ENCODE peak calls at places on chromosomes 6 and 20, in four cellular contexts. C, G, H and W are unnamed samples.

GRCh38 chr20:43583982-43584432 is 6.7 kb upstream of the IFT52 start:
- DNase-seq in C (no peak), G (peak), H (no peak), W (no peak)

GRCh38 chr6:129516787-129517186 is 193.2 kb downstream of the ARHGAP18 start:
- DNase-seq in C (no peak), G (no peak), H (no peak), W (no peak)

GRCh38 chr20:10309326-10309725 is 90.7 kb downstream of the SNAP25 start:
- DNase-seq in C (no peak), G (peak), H (no peak), W (no peak)

GRCh38 chr6:144659202-144659731 is 374.1 kb downstream of the UTRN start:
- DNase-seq in C (no peak), G (peak), H (peak), W (peak)

GRCh38 chr20:16982091-16982726 is 234.1 kb downstream of the OTOR start:
- DNase-seq in C (no peak), G (no peak), H (no peak), W (no peak)

GRCh38 chr6:116779569-116780164 is 14.1 kb upstream of the FAM162B start:
- DNase-seq in C (peak), G (peak), H (no peak), W (peak)

GRCh38 chr20:40606660-40607059 is 82.4 kb downstream of the MAFB start:
- DNase-seq in C (no peak), G (no peak), H (no peak), W (peak)

GRCh38 chr6:142680308-142680707 is 264.7 kb downstream of the HIVEP2 start:
- DNase-seq in C (no peak), G (no peak), H (no peak), W (no peak)

GRCh38 chr20:19785173-19785799 is 27.2 kb downstream of the RIN2 start:
- DNase-seq in C (no peak), G (peak), H (no peak), W (no peak)

GRCh38 chr20:54922636-54923035 is 447.2 kb downstream of the DOK5 start:
- DNase-seq in C (no peak), G (no peak), H (no peak), W (no peak)

GRCh38 chr20:14924433-14924832 is 587.0 kb upstream of the FLRT3 start:
- DNase-seq in C (no peak), G (no peak), H (no peak), W (no peak)

GRCh38 chr20:33757046-33757445 is 25.2 kb downstream of the ZNF341 start:
- DNase-seq in C (no peak), G (no peak), H (no peak), W (no peak)

GRCh38 chr6:9388596-9388995 is 953.3 kb upstream of the SLC35B3 start:
- DNase-seq in C (no peak), G (no peak), H (no peak), W (no peak)

DNA sequence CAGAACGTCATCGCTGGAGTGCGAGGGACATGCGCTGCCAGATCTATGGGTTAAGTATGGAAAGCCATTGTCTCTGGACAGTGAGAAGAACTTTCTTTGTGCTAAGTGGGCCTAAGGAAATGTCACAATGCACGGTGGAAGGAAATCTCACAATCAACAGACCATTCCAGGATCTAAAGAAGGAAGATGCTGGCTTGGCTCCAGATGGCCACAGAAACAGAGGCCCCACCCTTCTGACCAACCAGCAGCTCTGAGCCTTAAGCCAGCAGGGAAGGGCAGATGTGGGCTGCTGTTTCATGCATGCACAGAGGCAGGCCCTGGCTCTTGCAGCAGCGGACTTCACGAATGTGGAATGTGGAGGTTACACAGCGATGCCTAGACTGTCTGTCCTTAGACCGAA is 156.3 kb downstream of the SOBP start:
- DNase-seq in C (no peak), G (no peak), H (no peak), W (no peak)
- H3K56ac ChIP-seq in C (no peak), G (no peak), H (no peak), W (no peak)

DNA sequence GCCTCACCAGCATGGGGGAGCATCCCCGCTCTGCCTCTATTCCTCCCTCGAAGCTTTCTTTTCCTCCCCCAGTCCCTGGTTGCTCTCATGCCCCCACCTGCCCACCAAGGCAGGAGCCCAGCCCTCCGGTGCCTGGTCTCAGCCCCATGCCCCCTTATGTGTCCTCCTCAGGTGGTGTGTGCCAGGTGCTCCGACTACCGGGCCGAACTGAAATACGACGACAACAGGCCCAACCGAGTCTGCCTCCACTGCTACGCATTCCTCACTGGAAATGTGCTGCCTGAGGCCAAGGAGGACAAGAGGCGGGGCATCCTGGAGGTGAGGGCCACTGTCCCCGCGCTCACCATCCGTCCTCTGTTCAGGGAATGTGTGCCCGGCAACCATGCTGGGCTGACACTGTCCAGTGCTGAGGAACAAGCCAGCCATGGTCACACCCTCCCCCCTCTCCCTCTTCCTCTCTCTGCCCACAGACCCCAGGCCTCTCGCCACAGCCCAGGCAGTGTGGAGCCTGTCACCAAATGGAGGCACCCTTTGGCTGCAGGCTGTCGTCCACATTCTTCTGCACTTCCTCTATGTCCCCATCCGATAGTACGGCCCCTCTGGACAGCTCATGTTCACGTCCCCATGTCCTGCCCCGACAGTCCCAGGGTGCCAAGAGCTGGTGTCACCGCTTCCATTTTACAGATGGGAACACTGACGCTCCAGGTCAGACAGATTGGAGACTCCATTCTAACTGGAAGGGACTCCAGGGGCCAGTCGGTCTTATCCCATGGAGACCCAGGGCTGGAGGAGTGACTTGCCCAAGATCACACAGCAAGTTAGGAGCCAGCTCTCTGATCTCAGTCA is 20.4 kb downstream of the FGD2 start:
- DNase-seq in C (no peak), G (no peak), H (no peak), W (no peak)
- H3K56ac ChIP-seq in C (no peak), G (no peak), H (no peak), W (peak)

GRCh38 chr6:29984232-29984631 is 41.9 kb downstream of the HLA-A start:
- DNase-seq in C (no peak), G (no peak), H (no peak), W (no peak)
- H3K56ac ChIP-seq in C (no peak), G (no peak), H (no peak), W (no peak)

GRCh38 chr6:106626485-106626884 is 2.8 kb downstream of the RTN4IP1 start:
- DNase-seq in C (no peak), G (no peak), H (no peak), W (no peak)
- H3K56ac ChIP-seq in C (no peak), G (no peak), H (no peak), W (no peak)

GRCh38 chr6:109738200-109738599 is 47.1 kb downstream of the FIG4 start:
- DNase-seq in C (no peak), G (peak), H (no peak), W (no peak)

GRCh38 chr6:109740787-109741186 is 49.7 kb downstream of the FIG4 start:
- DNase-seq in C (no peak), G (no peak), H (no peak), W (peak)

GRCh38 chr6:109739671-109740070 is 48.6 kb downstream of the FIG4 start:
- DNase-seq in C (no peak), G (no peak), H (no peak), W (no peak)

GRCh38 chr6:109738667-109739066 is 47.6 kb downstream of the FIG4 start:
- DNase-seq in C (no peak), G (no peak), H (no peak), W (no peak)

DNA sequence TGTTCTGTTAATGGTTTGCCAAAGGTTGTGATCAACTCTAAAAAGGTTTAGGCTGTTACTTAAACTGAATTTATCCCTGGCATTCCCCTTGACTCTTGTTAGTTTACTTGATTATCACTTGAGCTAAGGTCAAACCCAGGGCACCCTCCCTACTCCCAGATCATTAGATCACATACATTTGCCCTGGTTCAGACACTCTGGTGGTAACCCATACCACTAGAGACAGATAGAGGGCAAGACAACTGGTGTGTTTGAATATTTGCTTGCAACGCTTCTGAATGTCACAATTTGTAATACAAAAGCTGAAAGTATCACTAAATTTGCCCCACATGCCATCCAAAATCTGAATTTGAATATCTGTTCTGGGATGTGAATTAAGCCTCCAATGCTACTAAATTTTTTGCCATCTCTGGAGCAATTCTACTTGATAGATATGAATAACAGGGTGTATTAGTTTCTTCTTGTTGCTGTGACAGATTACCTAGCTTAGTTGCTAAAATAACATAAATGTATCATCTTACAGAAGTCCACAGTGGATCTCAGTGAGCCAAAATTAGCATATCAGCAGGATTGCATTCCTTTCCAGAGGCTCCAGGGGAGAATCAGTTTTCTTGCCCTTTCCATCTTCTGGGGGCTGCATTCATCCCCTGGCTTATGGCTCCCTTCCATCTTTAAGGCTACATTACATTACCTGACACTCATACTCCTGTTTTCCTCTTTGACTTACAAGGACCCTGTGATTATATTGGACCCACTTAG is 45.4 kb downstream of the FIG4 start:
- DNase-seq in C (no peak), G (peak), H (no peak), W (peak)
- H3K56ac ChIP-seq in C (no peak), G (no peak), H (no peak), W (no peak)

GRCh38 chr6:167779123-167779992 is 47.4 kb upstream of the AFDN start:
- DNase-seq in C (no peak), G (no peak), H (no peak), W (no peak)

GRCh38 chr6:167779993-167780655 is 46.6 kb upstream of the AFDN start:
- DNase-seq in C (no peak), G (no peak), H (no peak), W (no peak)

GRCh38 chr6:167786859-167787675 is 39.6 kb upstream of the AFDN start:
- DNase-seq in C (no peak), G (no peak), H (no peak), W (no peak)

GRCh38 chr6:167781066-167781767 is 45.5 kb upstream of the AFDN start:
- DNase-seq in C (no peak), G (no peak), H (no peak), W (no peak)

GRCh38 chr6:167782698-167783517 is 43.8 kb upstream of the AFDN start:
- DNase-seq in C (no peak), G (no peak), H (no peak), W (no peak)
- H3K56ac ChIP-seq in C (no peak), G (no peak), H (no peak), W (no peak)